ENCODE peak calls at places on chromosomes 6 and 20, in six cellular contexts. Q is PC-9; O is HCT116; B is neuronal stem cell; X is colonic mucosa; T is CD8-positive, alpha-beta memory T cell. R is an unnamed sample.

GRCh38 chr6:106117579-106117978 is 31.4 kb downstream of the PRDM1 start:
- DNase-seq in O (no peak), Q (no peak), T (peak), B (no peak), X (no peak), R (no peak)

GRCh38 chr6:44699082-44699481 is 311.6 kb downstream of the CDC5L start:
- DNase-seq in B (no peak), T (no peak), Q (no peak), O (no peak), X (no peak), R (no peak)

GRCh38 chr6:124964084-124964763 is 2.0 kb downstream of the RNF217 start:
- DNase-seq in B (no peak), O (no peak), X (peak), Q (no peak), T (no peak), R (no peak)

GRCh38 chr6:72305971-72306370 is 315.9 kb upstream of the KCNQ5 start:
- DNase-seq in T (no peak), O (no peak), B (no peak), X (no peak), Q (no peak), R (no peak)

GRCh38 chr20:62466071-62466760 is 9.6 kb downstream of the GATA5 start:
- DNase-seq in Q (no peak), B (no peak), T (no peak), X (no peak), O (no peak), R (no peak)

GRCh38 chr20:53208110-53208908 is 236.2 kb downstream of the TSHZ2 start:
- DNase-seq in B (peak), X (no peak), T (no peak), Q (no peak), O (no peak), R (no peak)

GRCh38 chr6:119148102-119148824 is 69.8 kb upstream of the FAM184A start:
- DNase-seq in Q (peak), O (peak), T (no peak), X (peak), B (peak), R (peak)

GRCh38 chr6:148502773-148503135 is 160.1 kb downstream of the SASH1 start:
- DNase-seq in B (no peak), Q (no peak), T (no peak), O (no peak), X (no peak), R (no peak)

GRCh38 chr6:35265523-35265922 is 6.0 kb downstream of the ZNF76 start:
- DNase-seq in Q (no peak), B (no peak), T (no peak), X (no peak), O (no peak), R (no peak)

GRCh38 chr6:112030206-112030932 is 23.5 kb upstream of the CCN6 start:
- DNase-seq in X (peak), T (no peak), O (no peak), Q (no peak), B (no peak), R (no peak)

GRCh38 chr6:3885262-3886036 is 36.3 kb downstream of the FAM50B start:
- DNase-seq in O (peak), Q (peak), T (no peak), B (no peak), X (no peak), R (peak)

GRCh38 chr20:7980332-7981046 is 39.1 kb downstream of the TMX4 start:
- DNase-seq in X (no peak), B (peak), Q (peak), T (no peak), O (peak), R (peak)

GRCh38 chr20:36632487-36633284 is 13.3 kb downstream of the SLA2 start:
- DNase-seq in T (no peak), B (no peak), Q (no peak), X (no peak), O (no peak), R (peak)

GRCh38 chr20:48384147-48384818 is 443.5 kb downstream of the PREX1 start:
- DNase-seq in B (no peak), O (peak), T (no peak), X (peak), Q (peak), R (peak)

GRCh38 chr6:5541025-5541424 is 279.7 kb downstream of the FARS2 start:
- DNase-seq in X (no peak), T (no peak), B (no peak), O (no peak), Q (no peak), R (no peak)

GRCh38 chr6:112482373-112482772 is 135.2 kb downstream of the RFPL4B start:
- DNase-seq in T (no peak), Q (no peak), O (no peak), B (no peak), X (no peak), R (no peak)

GRCh38 chr6:38527371-38527770 is 112.4 kb downstream of the BTBD9 start:
- DNase-seq in X (no peak), Q (no peak), B (no peak), O (no peak), T (no peak), R (no peak)

GRCh38 chr6:35729722-35730121 is 7.1 kb upstream of the ARMC12 start:
- DNase-seq in O (no peak), Q (no peak), X (peak), B (no peak), T (no peak), R (no peak)

GRCh38 chr20:33859157-33859695 is 48.1 kb downstream of the CHMP4B start:
- DNase-seq in Q (peak), B (no peak), T (peak), X (no peak), O (no peak), R (peak)

GRCh38 chr6:98875375-98875774 is 41.0 kb downstream of the POU3F2 start:
- DNase-seq in O (no peak), Q (no peak), T (no peak), X (no peak), B (no peak), R (no peak)

GRCh38 chr6:163554663-163555062 is 140.1 kb downstream of the QKI start:
- DNase-seq in B (no peak), T (peak), O (no peak), Q (peak), X (peak), R (peak)

GRCh38 chr6:168871535-168872106 is 382.0 kb downstream of the THBS2 start:
- DNase-seq in X (no peak), B (no peak), T (no peak), Q (no peak), O (no peak), R (no peak)

GRCh38 chr6:11625302-11625701 is 87.8 kb downstream of the TMEM170B start:
- DNase-seq in O (no peak), Q (no peak), X (no peak), T (no peak), B (no peak), R (no peak)

GRCh38 chr6:138909511-138909910 is 78.5 kb downstream of the REPS1 start:
- DNase-seq in O (no peak), T (no peak), X (no peak), Q (no peak), B (no peak), R (no peak)

GRCh38 chr6:19472168-19472567 is 365.0 kb upstream of the ID4 start:
- DNase-seq in X (no peak), O (peak), Q (peak), B (no peak), T (no peak), R (no peak)

GRCh38 chr6:138680085-138680484 is 93.5 kb upstream of the CCDC28A start:
- DNase-seq in Q (no peak), B (no peak), O (no peak), X (no peak), T (no peak), R (no peak)

GRCh38 chr6:121653624-121654008 is 218.2 kb downstream of the GJA1 start:
- DNase-seq in X (no peak), Q (no peak), T (no peak), O (no peak), B (no peak), R (no peak)

DNA sequence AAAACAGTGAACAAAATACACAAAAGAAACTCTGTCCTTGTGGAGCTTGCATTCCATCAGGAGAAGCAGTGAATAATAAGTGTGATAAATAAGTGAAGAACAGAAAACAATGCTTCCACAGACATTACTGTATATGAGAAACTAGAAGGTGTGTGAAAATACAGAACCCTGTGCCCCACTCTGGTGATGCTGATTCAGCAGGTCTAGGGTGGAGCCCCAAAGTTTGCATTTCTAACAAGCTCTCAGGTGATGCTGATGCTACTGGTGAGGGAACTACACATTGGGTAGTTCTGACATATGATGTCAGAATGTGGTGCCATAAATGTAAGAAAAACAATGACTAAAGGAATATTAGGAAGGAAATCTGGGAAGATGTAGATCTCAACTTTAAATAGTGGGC is 601.4 kb upstream of the BTBD3 start:
- DNase-seq in O (no peak), B (no peak), Q (no peak), X (no peak), T (no peak), R (no peak)
- H3K4me3 ChIP-seq in O (no peak), B (no peak), Q (no peak), X (no peak), T (no peak), R (no peak)

DNA sequence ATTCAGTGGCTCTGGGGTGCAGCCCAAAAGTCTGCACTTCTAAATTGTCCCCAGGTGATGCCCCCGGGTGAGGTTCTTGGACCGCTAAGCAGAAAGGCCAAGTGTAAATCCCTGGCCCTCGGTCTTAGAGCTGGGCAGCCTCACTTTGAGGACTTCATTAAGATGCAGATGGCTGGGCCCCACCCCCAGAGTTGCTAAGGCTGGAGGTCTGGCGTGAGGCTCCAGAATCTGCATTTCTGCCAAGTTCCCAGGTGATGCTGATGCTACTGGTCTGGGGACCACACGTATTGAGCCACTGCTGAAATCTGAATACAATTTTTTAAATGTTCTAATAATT is 735 bp upstream of the SLC23A2 start:
- DNase-seq in Q (no peak), X (peak), B (no peak), T (no peak), O (no peak), R (no peak)
- H3K4me3 ChIP-seq in Q (peak), X (peak), B (peak), T (no peak), O (peak), R (peak)

DNA sequence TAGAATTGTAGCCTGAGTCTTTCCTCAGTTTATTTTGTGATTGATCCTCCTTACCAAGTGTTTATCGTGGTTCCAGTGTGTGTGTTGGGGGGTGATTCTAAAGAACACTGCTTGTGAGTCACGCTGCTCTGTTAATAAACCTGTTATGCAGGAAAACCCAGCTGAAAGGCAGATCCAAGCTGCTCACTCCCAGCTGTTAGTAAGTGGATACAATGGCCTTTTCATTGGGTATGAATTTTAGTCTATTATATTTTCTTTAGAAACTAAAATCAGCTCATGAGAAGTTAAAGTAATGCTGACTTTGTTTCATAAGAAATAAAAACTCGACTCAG is 12.2 kb upstream of the DSTN start:
- DNase-seq in T (no peak), B (no peak), Q (peak), O (peak), X (peak), R (peak)
- H3K4me3 ChIP-seq in T (no peak), B (no peak), Q (peak), O (peak), X (no peak), R (no peak)

GRCh38 chr6:133890941-133891813 is 2.3 kb downstream of the TCF21 start:
- DNase-seq in B (peak), T (no peak), X (peak), Q (peak), O (no peak), R (no peak)

GRCh38 chr6:133892444-133893323 is 3.8 kb downstream of the TCF21 start:
- DNase-seq in T (no peak), B (no peak), O (no peak), X (no peak), Q (no peak), R (no peak)

GRCh38 chr6:133889557-133890301 is 816 bp downstream of the TCF21 start:
- DNase-seq in O (no peak), T (no peak), B (peak), X (no peak), Q (no peak), R (no peak)

GRCh38 chr6:133893324-133893692 is 4.4 kb downstream of the TCF21 start:
- DNase-seq in B (no peak), X (no peak), Q (no peak), T (no peak), O (no peak), R (no peak)

GRCh38 chr6:133891814-133892443 is 3.0 kb downstream of the TCF21 start:
- DNase-seq in Q (no peak), B (no peak), T (no peak), X (no peak), O (no peak), R (no peak)
- H3K4me3 ChIP-seq in Q (peak), B (no peak), T (no peak), X (peak), O (peak), R (no peak)

GRCh38 chr6:27158316-27158643 is 89.2 kb upstream of the PRSS16 start:
- DNase-seq in Q (no peak), B (no peak), X (no peak), O (no peak), T (no peak), R (no peak)

GRCh38 chr6:27157461-27158315 is 89.8 kb upstream of the PRSS16 start:
- DNase-seq in T (peak), Q (peak), B (no peak), X (peak), O (peak), R (peak)

GRCh38 chr6:27154696-27155095 is 92.8 kb upstream of the PRSS16 start:
- DNase-seq in X (no peak), O (no peak), Q (no peak), B (no peak), T (no peak), R (no peak)

GRCh38 chr6:27159725-27160124 is 87.8 kb upstream of the PRSS16 start:
- DNase-seq in O (no peak), X (no peak), B (no peak), Q (no peak), T (no peak), R (no peak)

GRCh38 chr6:27156874-27157460 is 90.5 kb upstream of the PRSS16 start:
- DNase-seq in T (no peak), Q (no peak), X (no peak), O (no peak), B (no peak), R (no peak)
- H3K4me3 ChIP-seq in T (peak), Q (peak), X (peak), O (peak), B (peak), R (peak)

GRCh38 chr20:40683221-40683893 is 5.7 kb downstream of the MAFB start:
- DNase-seq in Q (no peak), T (no peak), B (peak), O (no peak), X (no peak), R (no peak)

GRCh38 chr20:40682104-40683045 is 6.7 kb downstream of the MAFB start:
- DNase-seq in Q (no peak), X (no peak), B (peak), O (no peak), T (no peak), R (no peak)

GRCh38 chr20:40683894-40684268 is 5.2 kb downstream of the MAFB start:
- DNase-seq in Q (no peak), X (no peak), T (no peak), O (no peak), B (peak), R (no peak)

GRCh38 chr20:40680560-40680959 is 8.5 kb downstream of the MAFB start:
- DNase-seq in Q (no peak), B (no peak), O (no peak), X (no peak), T (no peak), R (no peak)

GRCh38 chr20:40681684-40682083 is 7.4 kb downstream of the MAFB start:
- DNase-seq in Q (no peak), B (no peak), X (no peak), T (no peak), O (no peak), R (no peak)
- H3K4me3 ChIP-seq in Q (no peak), B (no peak), X (no peak), T (no peak), O (no peak), R (no peak)

R was measured in Caco-2.